ENCODE peak calls at places on chromosome 21, in six cellular contexts. Z is activated T-helper 1 cell treated with Interleukin-2 at 50 U/mL for 16 hours, M is T-helper 2 cell, P is IMR-90, K is AG09309, J is GM12865. F is an unnamed sample.

GRCh38 chr21:42424848-42425602 is 21.3 kb downstream of the UBASH3A start:
- DNase-seq in Z (peak), M (peak), P (no peak), K (no peak), J (peak), F (no peak)

GRCh38 chr21:41183575-41183974 is 15.6 kb downstream of the BACE2 start:
- DNase-seq in Z (no peak), M (no peak), P (no peak), K (no peak), J (no peak), F (no peak)

GRCh38 chr21:27498025-27498424 is 531.1 kb upstream of the ADAMTS5 start:
- DNase-seq in Z (no peak), M (no peak), P (peak), K (no peak), J (no peak), F (no peak)

GRCh38 chr21:27802816-27803475 is 836.1 kb upstream of the ADAMTS5 start:
- DNase-seq in Z (no peak), M (peak), P (peak), K (no peak), J (peak), F (no peak)

GRCh38 chr21:31659286-31660133 is at the start of gene SOD1:
- DNase-seq in Z (peak), M (peak), P (peak), K (peak), J (peak), F (peak)

GRCh38 chr21:29419422-29419821 is 120.7 kb downstream of the BACH1 start:
- DNase-seq in Z (no peak), M (no peak), P (no peak), K (no peak), J (no peak), F (no peak)

GRCh38 chr21:45809421-45809820 is 165.9 kb downstream of the PCBP3 start:
- DNase-seq in Z (no peak), M (no peak), P (no peak), K (no peak), J (no peak), F (no peak)

GRCh38 chr21:17636711-17637110 is 24.0 kb upstream of the BTG3 start:
- DNase-seq in Z (no peak), M (no peak), P (no peak), K (no peak), J (no peak), F (no peak)

GRCh38 chr21:43303240-43304178 is 123.4 kb downstream of the SIK1 start:
- DNase-seq in Z (no peak), M (no peak), P (no peak), K (no peak), J (peak), F (no peak)

GRCh38 chr21:34794686-34795085 is 125.9 kb downstream of the CLIC6 start:
- DNase-seq in Z (no peak), M (no peak), P (no peak), K (no peak), J (no peak), F (no peak)

GRCh38 chr21:46503922-46504539 is 45.3 kb downstream of the DIP2A start:
- DNase-seq in Z (no peak), M (no peak), P (no peak), K (no peak), J (peak), F (no peak)

GRCh38 chr21:42234026-42234425 is 15.1 kb downstream of the ABCG1 start:
- DNase-seq in Z (no peak), M (no peak), P (no peak), K (no peak), J (no peak), F (no peak)

GRCh38 chr21:33011462-33011861 is 14.3 kb upstream of the OLIG2 start:
- DNase-seq in Z (no peak), M (no peak), P (peak), K (peak), J (no peak), F (no peak)

F was measured in activated B cell treated with CpG ODN at 0.5 μM for 24 hours.